ENCODE peak calls at places on chromosomes 4 and X, in six cellular contexts. One of them, this sample, is unnamed.

GRCh38 chr4:2673157-2673556 is 83.0 kb downstream of the TNIP2 start:
- DNase-seq in GM10248: no peak
- DNase-seq in T-helper 1 cell: no peak
- DNase-seq in HT1080: no peak
- DNase-seq in AG08395: no peak
- DNase-seq in T-helper 2 cell: no peak
- DNase-seq in this sample: peak

GRCh38 chr4:70183168-70183939 is 12.2 kb upstream of the ODAM start:
- DNase-seq in GM10248: peak
- DNase-seq in T-helper 1 cell: no peak
- DNase-seq in HT1080: peak
- DNase-seq in AG08395: no peak
- DNase-seq in T-helper 2 cell: no peak
- DNase-seq in this sample: peak

GRCh38 chr4:19684079-19684478 is 567.6 kb upstream of the SLIT2 start:
- DNase-seq in GM10248: no peak
- DNase-seq in T-helper 1 cell: no peak
- DNase-seq in HT1080: no peak
- DNase-seq in AG08395: peak
- DNase-seq in T-helper 2 cell: no peak
- DNase-seq in this sample: no peak

GRCh38 chr4:147683172-147683571 is 791 bp downstream of the PRMT9 start:
- DNase-seq in GM10248: peak
- DNase-seq in T-helper 1 cell: no peak
- DNase-seq in HT1080: no peak
- DNase-seq in AG08395: peak
- DNase-seq in T-helper 2 cell: no peak
- DNase-seq in this sample: peak

GRCh38 chr4:73021634-73022033 is 47.9 kb downstream of the COX18 start:
- DNase-seq in GM10248: peak
- DNase-seq in T-helper 1 cell: no peak
- DNase-seq in HT1080: peak
- DNase-seq in AG08395: peak
- DNase-seq in T-helper 2 cell: no peak
- DNase-seq in this sample: peak

GRCh38 chrX:109312757-109313156 is 169.1 kb downstream of the GUCY2F start:
- DNase-seq in GM10248: no peak
- DNase-seq in T-helper 1 cell: no peak
- DNase-seq in HT1080: peak
- DNase-seq in AG08395: peak
- DNase-seq in T-helper 2 cell: no peak
- DNase-seq in this sample: no peak

GRCh38 chr4:242121-242848 is 63.0 kb downstream of the ZNF732 start:
- DNase-seq in GM10248: peak
- DNase-seq in T-helper 1 cell: peak
- DNase-seq in HT1080: peak
- DNase-seq in AG08395: peak
- DNase-seq in T-helper 2 cell: peak
- DNase-seq in this sample: peak

GRCh38 chr4:32560306-32560705 is 1840.1 kb downstream of the PCDH7 start:
- DNase-seq in GM10248: no peak
- DNase-seq in T-helper 1 cell: no peak
- DNase-seq in HT1080: peak
- DNase-seq in AG08395: no peak
- DNase-seq in T-helper 2 cell: no peak
- DNase-seq in this sample: peak

GRCh38 chr4:11746734-11747133 is 318.0 kb upstream of the HS3ST1 start:
- DNase-seq in GM10248: no peak
- DNase-seq in T-helper 1 cell: no peak
- DNase-seq in HT1080: no peak
- DNase-seq in AG08395: no peak
- DNase-seq in T-helper 2 cell: no peak
- DNase-seq in this sample: no peak

GRCh38 chr4:6825403-6825802 is 42.9 kb downstream of the KIAA0232 start:
- DNase-seq in GM10248: no peak
- DNase-seq in T-helper 1 cell: no peak
- DNase-seq in HT1080: no peak
- DNase-seq in AG08395: no peak
- DNase-seq in T-helper 2 cell: peak
- DNase-seq in this sample: no peak

GRCh38 chrX:78652971-78653822 is 5.9 kb downstream of the RTL3 start:
- DNase-seq in GM10248: no peak
- DNase-seq in T-helper 1 cell: no peak
- DNase-seq in HT1080: peak
- DNase-seq in AG08395: peak
- DNase-seq in T-helper 2 cell: no peak
- DNase-seq in this sample: peak

GRCh38 chrX:48835524-48836329 is at the start of gene PCSK1N:
- DNase-seq in GM10248: no peak
- DNase-seq in T-helper 1 cell: no peak
- DNase-seq in HT1080: no peak
- DNase-seq in AG08395: no peak
- DNase-seq in T-helper 2 cell: peak
- DNase-seq in this sample: peak

GRCh38 chr4:15766821-15767220 is 11.3 kb upstream of the CD38 start:
- DNase-seq in GM10248: no peak
- DNase-seq in T-helper 1 cell: no peak
- DNase-seq in HT1080: no peak
- DNase-seq in AG08395: no peak
- DNase-seq in T-helper 2 cell: no peak
- DNase-seq in this sample: no peak

GRCh38 chrX:79231662-79232061 is 87.2 kb downstream of the GPR174 start:
- DNase-seq in GM10248: no peak
- DNase-seq in T-helper 1 cell: no peak
- DNase-seq in HT1080: no peak
- DNase-seq in AG08395: no peak
- DNase-seq in T-helper 2 cell: no peak
- DNase-seq in this sample: no peak

GRCh38 chr4:41505161-41505653 is 32.8 kb upstream of the LIMCH1 start:
- DNase-seq in GM10248: no peak
- DNase-seq in T-helper 1 cell: no peak
- DNase-seq in HT1080: peak
- DNase-seq in AG08395: peak
- DNase-seq in T-helper 2 cell: no peak
- DNase-seq in this sample: peak

GRCh38 chrX:11944486-11944885 is 186.4 kb downstream of the MSL3 start:
- DNase-seq in GM10248: peak
- DNase-seq in T-helper 1 cell: no peak
- DNase-seq in HT1080: peak
- DNase-seq in AG08395: peak
- DNase-seq in T-helper 2 cell: no peak
- DNase-seq in this sample: peak

GRCh38 chr4:96146686-96147085 is 306.8 kb downstream of the PDHA2 start:
- DNase-seq in GM10248: no peak
- DNase-seq in T-helper 1 cell: no peak
- DNase-seq in HT1080: peak
- DNase-seq in AG08395: no peak
- DNase-seq in T-helper 2 cell: no peak
- DNase-seq in this sample: no peak